ENCODE peak calls at places on chromosome 6, in four cellular contexts. One of them, this sample, is unnamed.
A peak's percentile ranks its signal among the peaks of the same experiment; 100 is the strongest.

GRCh38 chr6:166806217-166806838 is 150.0 kb downstream of the RNASET2 start:
- DNase-seq in HEK293T: no peak
- DNase-seq in gastrocnemius medialis: no peak
- DNase-seq in AG20443: no peak
- DNase-seq in this sample: no peak

GRCh38 chr6:161301338-161301737 is 27.5 kb upstream of the AGPAT4 start:
- DNase-seq in HEK293T: no peak
- DNase-seq in gastrocnemius medialis: no peak
- DNase-seq in AG20443: peak; percentile 87
- DNase-seq in this sample: no peak

GRCh38 chr6:35496851-35497570 is at the start of gene TEAD3:
- DNase-seq in HEK293T: peak; percentile 91
- DNase-seq in gastrocnemius medialis: peak; percentile 23
- DNase-seq in AG20443: peak; percentile 96
- DNase-seq in this sample: peak; percentile 78

GRCh38 chr6:41372526-41373366 is 37.3 kb downstream of the NCR2 start:
- DNase-seq in HEK293T: peak; percentile 21
- DNase-seq in gastrocnemius medialis: no peak
- DNase-seq in AG20443: no peak
- DNase-seq in this sample: no peak

GRCh38 chr6:169101036-169101805 is 152.4 kb downstream of the THBS2 start:
- DNase-seq in HEK293T: no peak
- DNase-seq in gastrocnemius medialis: no peak
- DNase-seq in AG20443: no peak
- DNase-seq in this sample: no peak

GRCh38 chr6:44646355-44646754 is 258.8 kb downstream of the CDC5L start:
- DNase-seq in HEK293T: no peak
- DNase-seq in gastrocnemius medialis: no peak
- DNase-seq in AG20443: peak; percentile 72
- DNase-seq in this sample: no peak

GRCh38 chr6:43977404-43978111 is 149.7 kb downstream of the MRPL14 start:
- DNase-seq in HEK293T: no peak
- DNase-seq in gastrocnemius medialis: no peak
- DNase-seq in AG20443: no peak
- DNase-seq in this sample: no peak

GRCh38 chr6:165091121-165091785 is 218.2 kb downstream of the C6orf118 start:
- DNase-seq in HEK293T: no peak
- DNase-seq in gastrocnemius medialis: no peak
- DNase-seq in AG20443: no peak
- DNase-seq in this sample: no peak

GRCh38 chr6:31970604-31971271 is 1.2 kb downstream of the DXO start:
- DNase-seq in HEK293T: no peak
- DNase-seq in gastrocnemius medialis: no peak
- DNase-seq in AG20443: no peak
- DNase-seq in this sample: no peak

GRCh38 chr6:136809461-136809860 is 12.9 kb upstream of the PEX7 start:
- DNase-seq in HEK293T: no peak
- DNase-seq in gastrocnemius medialis: no peak
- DNase-seq in AG20443: no peak
- DNase-seq in this sample: no peak

GRCh38 chr6:111683749-111684267 is 78.1 kb upstream of the TRAF3IP2 start:
- DNase-seq in HEK293T: no peak
- DNase-seq in gastrocnemius medialis: no peak
- DNase-seq in AG20443: peak; percentile 80
- DNase-seq in this sample: no peak

GRCh38 chr6:27888576-27888975 is 23.6 kb downstream of the OR2B2 start:
- DNase-seq in HEK293T: no peak
- DNase-seq in gastrocnemius medialis: no peak
- DNase-seq in AG20443: no peak
- DNase-seq in this sample: no peak

GRCh38 chr6:74805841-74806696 is 399.8 kb downstream of the COL12A1 start:
- DNase-seq in HEK293T: no peak
- DNase-seq in gastrocnemius medialis: no peak
- DNase-seq in AG20443: no peak
- DNase-seq in this sample: no peak

GRCh38 chr6:157645201-157645795 is 177.7 kb upstream of the SNX9 start:
- DNase-seq in HEK293T: no peak
- DNase-seq in gastrocnemius medialis: no peak
- DNase-seq in AG20443: no peak
- DNase-seq in this sample: no peak

GRCh38 chr6:32192608-32193039 is at the start of gene GPSM3:
- DNase-seq in HEK293T: no peak
- DNase-seq in gastrocnemius medialis: no peak
- DNase-seq in AG20443: no peak
- DNase-seq in this sample: peak; percentile 78

GRCh38 chr6:135266675-135267074 is 85.6 kb downstream of the MYB start:
- DNase-seq in HEK293T: no peak
- DNase-seq in gastrocnemius medialis: no peak
- DNase-seq in AG20443: no peak
- DNase-seq in this sample: peak; percentile 60

GRCh38 chr6:159981171-159981571 is 12.3 kb downstream of the IGF2R start:
- DNase-seq in HEK293T: no peak
- DNase-seq in gastrocnemius medialis: no peak
- DNase-seq in AG20443: no peak
- DNase-seq in this sample: peak; percentile 43

GRCh38 chr6:6626227-6626626 is 37.7 kb downstream of the LY86 start:
- DNase-seq in HEK293T: no peak
- DNase-seq in gastrocnemius medialis: no peak
- DNase-seq in AG20443: no peak
- DNase-seq in this sample: no peak

This sample was measured in mucosa of descending colon.